ENCODE peak calls at places on chromosomes 4 and X, in nine cellular contexts. I is epithelial cell of esophagus; U is uterus; E is ascending aorta; Y is upper lobe of right lung; S is GM12878; Z is stomach; X is suprapubic skin; C is CD8-positive, alpha-beta T cell. J is an unnamed sample.

GRCh38 chr4:84870398-84871163 is 95.9 kb downstream of the WDFY3 start:
- DNase-seq in C (no peak), E (no peak), S (no peak), Y (no peak), U (no peak), I (peak; percentile 51), Z (no peak), X (no peak), J (peak; percentile 74)

GRCh38 chr4:146790515-146790914 is 151.8 kb downstream of the POU4F2 start:
- DNase-seq in U (no peak), Z (no peak), C (no peak), S (no peak), Y (no peak), I (peak; percentile 97), X (no peak), E (no peak), J (no peak)

GRCh38 chrX:114611018-114611619 is 27.2 kb downstream of the HTR2C start:
- DNase-seq in Y (no peak), C (no peak), Z (peak; percentile 32), I (peak; percentile 44), E (no peak), X (no peak), S (no peak), U (no peak), J (peak; percentile 44)

GRCh38 chr4:100362363-100362762 is 155.5 kb downstream of the EMCN start:
- DNase-seq in S (no peak), I (peak; percentile 20), X (no peak), U (no peak), Y (no peak), E (no peak), C (no peak), Z (no peak), J (no peak)

GRCh38 chr4:145501051-145501660 is 19.5 kb downstream of the SMAD1 start:
- DNase-seq in E (no peak), C (no peak), I (no peak), U (no peak), Y (no peak), Z (no peak), S (no peak), X (no peak), J (no peak)

GRCh38 chrX:1242901-1243402 is 25.7 kb upstream of the CSF2RA start:
- DNase-seq in E (no peak), Z (no peak), S (peak; percentile 51), C (no peak), Y (no peak), I (peak; percentile 48), X (no peak), U (no peak), J (no peak)

GRCh38 chr4:47410271-47410670 is 53.2 kb downstream of the COMMD8 start:
- DNase-seq in Z (no peak), S (no peak), U (no peak), I (no peak), X (no peak), E (no peak), C (no peak), Y (no peak), J (peak; percentile 65)

GRCh38 chrX:85927740-85928139 is 119.6 kb downstream of the CHM start:
- DNase-seq in E (no peak), C (no peak), S (no peak), Y (no peak), I (no peak), Z (no peak), X (no peak), U (no peak), J (no peak)

GRCh38 chr4:36285784-36286480 is 4.5 kb downstream of the DTHD1 start:
- DNase-seq in X (no peak), U (no peak), C (peak; percentile 26), Z (no peak), Y (no peak), S (peak; percentile 93), I (peak; percentile 93), E (no peak), J (no peak)

GRCh38 chr4:33625762-33626161 is 2618.6 kb downstream of the ARAP2 start:
- DNase-seq in I (peak; percentile 24), E (no peak), U (no peak), Y (no peak), S (no peak), Z (no peak), C (no peak), X (no peak), J (no peak)

GRCh38 chrX:703466-704210 is 73.0 kb downstream of the SHOX start:
- DNase-seq in Y (no peak), I (no peak), E (no peak), X (no peak), U (no peak), C (no peak), Z (no peak), S (no peak), J (no peak)

GRCh38 chr4:55029838-55030503 is 95.4 kb downstream of the KDR start:
- DNase-seq in X (no peak), I (no peak), Z (no peak), E (no peak), U (no peak), C (no peak), S (no peak), Y (no peak), J (no peak)

GRCh38 chr4:15374697-15375096 is 53.1 kb upstream of the C1QTNF7 start:
- DNase-seq in X (no peak), C (no peak), I (no peak), E (no peak), Y (no peak), U (no peak), S (no peak), Z (no peak), J (peak; percentile 40)

DNA sequence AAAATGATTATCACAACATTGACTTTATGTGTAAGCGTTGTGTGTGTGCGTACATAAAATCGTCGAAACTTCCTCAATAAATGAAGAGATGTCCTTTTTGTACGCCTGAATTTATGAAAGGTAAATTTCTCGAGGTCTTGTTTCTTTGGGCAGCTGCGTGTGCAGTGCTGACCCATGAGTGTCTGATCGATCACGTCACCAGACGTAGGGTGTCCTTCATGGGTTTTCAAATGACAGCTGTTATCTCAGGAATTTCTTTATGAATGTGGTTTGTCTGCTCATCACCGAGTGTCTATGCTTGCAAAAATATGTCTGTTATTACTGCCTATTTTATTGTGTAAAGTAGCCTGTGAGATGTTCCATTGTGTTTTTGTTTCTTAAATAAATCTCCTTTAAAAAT is 67.7 kb upstream of the GPR78 start:
- DNase-seq in U (no peak), Y (no peak), S (no peak), X (no peak), Z (no peak), C (no peak), I (no peak), E (no peak), J (no peak)
- H3K4me3 ChIP-seq in U (no peak overlapping the region), Y (no peak overlapping the region), S (no peak overlapping the region), X (no peak overlapping the region), Z (no peak overlapping the region), C (no peak overlapping the region), I (no peak overlapping the region), E (no peak overlapping the region), J (no peak overlapping the region)

DNA sequence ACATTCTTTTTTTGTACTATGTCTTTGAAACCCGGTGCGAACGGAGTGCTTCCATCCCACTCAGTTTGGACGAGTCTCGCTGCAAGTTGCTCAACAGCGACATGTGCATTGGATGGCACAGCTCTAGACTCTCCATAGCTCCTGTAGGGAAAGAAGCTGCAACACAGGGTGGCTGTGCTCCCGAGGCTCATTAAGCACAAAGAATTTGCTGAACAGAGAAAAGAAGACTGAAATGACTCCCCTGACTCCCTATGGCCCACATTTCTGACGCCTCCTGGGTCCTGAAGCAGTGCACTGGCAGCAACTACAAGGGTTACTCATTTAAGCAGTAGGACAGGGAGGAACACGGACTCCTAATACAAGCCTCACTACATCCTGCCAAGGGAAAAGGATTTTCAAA is 127.4 kb downstream of the SH3RF1 start:
- DNase-seq in U (no peak), E (no peak), Z (no peak), X (no peak), I (no peak), S (no peak), C (no peak), Y (no peak), J (no peak)
- TF ChIP-seq CTCF in U (no peak), E (no peak), Z (no peak), X (no peak), I (no peak), S (no peak), C (no peak), Y (no peak), J (no peak)

DNA sequence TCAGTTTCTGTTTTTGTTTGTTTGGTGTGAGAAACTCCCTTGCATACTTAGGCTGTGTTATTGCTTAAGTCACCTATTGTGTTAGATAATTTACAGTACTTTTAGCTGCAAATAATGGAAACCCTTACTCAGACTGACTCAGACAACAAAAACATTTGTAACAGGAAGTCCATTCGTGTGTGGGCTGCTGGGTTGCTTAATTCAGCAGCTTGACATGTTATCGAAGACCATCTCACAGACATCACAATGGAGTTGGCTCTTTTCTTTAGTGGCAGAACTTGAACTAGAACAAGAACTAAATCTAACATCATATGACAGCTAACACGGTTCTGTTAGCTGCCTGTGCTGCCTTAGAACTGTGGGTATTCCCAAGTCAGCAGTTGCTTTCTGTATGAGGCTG is 9.9 kb upstream of the GABRE start:
- DNase-seq in I (peak; percentile 90), Y (no peak), S (no peak), Z (no peak), X (no peak), U (no peak), C (no peak), E (no peak), J (peak; percentile 82)
- H3K4me3 ChIP-seq in I (no peak overlapping the region), Y (no peak overlapping the region), S (no peak overlapping the region), Z (no peak overlapping the region), X (no peak overlapping the region), U (no peak overlapping the region), C (no peak overlapping the region), E (no peak overlapping the region), J (no peak overlapping the region)

GRCh38 chrX:105645667-105646354 is 176.5 kb upstream of the NRK start:
- DNase-seq in C (no peak), S (no peak), X (no peak), I (peak; percentile 66), Z (no peak), U (no peak), Y (no peak), E (no peak), J (peak; percentile 14)

GRCh38 chrX:105648732-105649131 is 173.6 kb upstream of the NRK start:
- DNase-seq in E (no peak), Y (no peak), S (no peak), C (no peak), Z (no peak), I (no peak), X (no peak), U (no peak), J (no peak)

GRCh38 chrX:105646592-105647372 is 175.6 kb upstream of the NRK start:
- DNase-seq in X (no peak), Z (no peak), S (no peak), C (no peak), U (no peak), E (no peak), Y (no peak), I (no peak), J (no peak)

GRCh38 chrX:105650577-105650976 is 171.8 kb upstream of the NRK start:
- DNase-seq in I (no peak), Z (no peak), E (no peak), C (no peak), X (no peak), U (no peak), Y (no peak), S (no peak), J (no peak)

DNA sequence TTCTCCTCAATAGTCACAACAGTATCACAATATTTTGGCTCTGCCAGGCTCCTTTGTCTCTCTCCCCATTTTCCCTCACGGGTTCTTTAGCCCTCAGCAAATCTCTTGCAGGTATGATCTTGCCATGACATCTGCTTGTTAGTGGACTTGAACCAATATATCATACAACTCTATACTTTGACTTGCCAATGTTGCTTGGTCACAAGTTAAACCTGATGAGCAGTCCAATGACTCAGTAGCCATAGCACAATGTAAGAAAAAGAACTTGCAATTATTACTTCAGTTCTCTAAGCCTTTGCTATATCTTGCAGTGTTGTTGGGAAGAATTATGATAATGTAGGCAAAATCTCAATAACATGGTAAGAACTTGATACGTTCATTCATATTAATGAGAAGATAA is 174.6 kb upstream of the NRK start:
- DNase-seq in E (no peak), I (peak; percentile 60), S (no peak), U (no peak), X (no peak), C (no peak), Y (no peak), Z (no peak), J (no peak)
- TF ChIP-seq CTCF in E (no peak), I (no peak), S (no peak), U (no peak), X (no peak), C (no peak), Y (no peak), Z (no peak), J (no peak)